ENCODE peak calls at places on chromosomes 13 and 19, in four cellular contexts. D is heart right ventricle; I is COR-L47; M is CD4-positive, CD25-positive, alpha-beta regulatory T cell. Q is an unnamed sample.

GRCh38 chr13:98626298-98626940 is 49.5 kb upstream of the STK24 start:
- DNase-seq in I (peak; percentile 14), D (no peak), M (no peak), Q (no peak)

GRCh38 chr13:110306340-110306959 is 507 bp downstream of the COL4A1 start:
- DNase-seq in D (no peak), I (no peak), M (no peak), Q (no peak)

GRCh38 chr19:31586282-31586681 is 237.0 kb upstream of the TSHZ3 start:
- DNase-seq in D (no peak), I (no peak), M (no peak), Q (no peak)

GRCh38 chr13:59680429-59681024 is 483.2 kb downstream of the DIAPH3 start:
- DNase-seq in I (no peak), M (no peak), D (no peak), Q (peak; percentile 12)

GRCh38 chr19:51372649-51373504 is at the start of gene NKG7:
- DNase-seq in D (no peak), M (no peak), I (no peak), Q (peak; percentile 97)

GRCh38 chr13:73722120-73722519 is 412.1 kb downstream of the KLF12 start:
- DNase-seq in M (no peak), D (no peak), I (peak; percentile 14), Q (no peak)

GRCh38 chr19:1591421-1592022 is 1.1 kb downstream of the MBD3 start:
- DNase-seq in M (no peak), D (no peak), I (peak; percentile 66), Q (no peak)

GRCh38 chr19:6481541-6482342 is at the start of gene DENND1C:
- DNase-seq in D (peak; percentile 31), I (no peak), M (peak; percentile 34), Q (peak; percentile 43)

GRCh38 chr19:44741258-44741731 is 7.2 kb upstream of the BCL3 start:
- DNase-seq in I (no peak), D (no peak), M (no peak), Q (peak; percentile 39)

GRCh38 chr13:73870970-73871935 is 263.0 kb downstream of the KLF12 start:
- DNase-seq in I (no peak), M (no peak), D (no peak), Q (no peak)

GRCh38 chr13:34863360-34864135 is 78.5 kb upstream of the NBEA start:
- DNase-seq in I (no peak), M (no peak), D (no peak), Q (no peak)

GRCh38 chr13:49563513-49563912 is 21.8 kb downstream of the RCBTB1 start:
- DNase-seq in I (no peak), D (no peak), M (no peak), Q (no peak)

GRCh38 chr13:21033224-21033855 is 28.0 kb downstream of the LATS2 start:
- DNase-seq in D (no peak), M (no peak), I (no peak), Q (no peak)

GRCh38 chr19:9917322-9917721 is 19.0 kb downstream of the OLFM2 start:
- DNase-seq in M (no peak), I (no peak), D (no peak), Q (no peak)

GRCh38 chr13:45615501-45616101 is at the start of gene ERICH6B:
- DNase-seq in D (peak; percentile 20), I (peak; percentile 72), M (no peak), Q (no peak)

GRCh38 chr13:71864094-71864980 is 2.7 kb downstream of the DACH1 start:
- DNase-seq in I (peak; percentile 73), M (no peak), D (peak; percentile 65), Q (peak; percentile 82)